ENCODE peak calls at places on chromosome 20, in seven cellular contexts. One of them, this sample, is unnamed.

GRCh38 chr20:3890410-3890751 is 1.2 kb downstream of the PANK2 start:
- DNase-seq in A549: peak; percentile 46
- DNase-seq in kidney epithelial cell: no peak
- DNase-seq in left lung: no peak
- DNase-seq in transverse colon: no peak
- DNase-seq in cardiac fibroblast: no peak
- DNase-seq in esophagus muscularis mucosa: no peak
- DNase-seq in this sample: peak; percentile 53

GRCh38 chr20:38196592-38196991 is 31.5 kb upstream of the TGM2 start:
- DNase-seq in cardiac fibroblast: peak; percentile 97
- DNase-seq in transverse colon: peak; percentile 14
- DNase-seq in A549: no peak
- DNase-seq in left lung: peak; percentile 83
- DNase-seq in kidney epithelial cell: no peak
- DNase-seq in esophagus muscularis mucosa: no peak
- DNase-seq in this sample: no peak

GRCh38 chr20:32518593-32519366 is 66.4 kb downstream of the NOL4L start:
- DNase-seq in transverse colon: no peak
- DNase-seq in cardiac fibroblast: no peak
- DNase-seq in kidney epithelial cell: no peak
- DNase-seq in left lung: peak; percentile 27
- DNase-seq in A549: no peak
- DNase-seq in esophagus muscularis mucosa: no peak
- DNase-seq in this sample: no peak

GRCh38 chr20:33828912-33829560 is 17.9 kb downstream of the CHMP4B start:
- DNase-seq in esophagus muscularis mucosa: no peak
- DNase-seq in left lung: no peak
- DNase-seq in A549: no peak
- DNase-seq in transverse colon: no peak
- DNase-seq in cardiac fibroblast: no peak
- DNase-seq in kidney epithelial cell: no peak
- DNase-seq in this sample: no peak

GRCh38 chr20:3728876-3729275 is 3.6 kb upstream of the HSPA12B start:
- DNase-seq in A549: no peak
- DNase-seq in esophagus muscularis mucosa: no peak
- DNase-seq in kidney epithelial cell: no peak
- DNase-seq in cardiac fibroblast: no peak
- DNase-seq in left lung: no peak
- DNase-seq in transverse colon: no peak
- DNase-seq in this sample: no peak

GRCh38 chr20:15708984-15709598 is 864.2 kb downstream of the KIF16B start:
- DNase-seq in A549: peak; percentile 54
- DNase-seq in left lung: no peak
- DNase-seq in transverse colon: peak; percentile 51
- DNase-seq in esophagus muscularis mucosa: no peak
- DNase-seq in kidney epithelial cell: no peak
- DNase-seq in cardiac fibroblast: peak; percentile 16
- DNase-seq in this sample: no peak

GRCh38 chr20:62785381-62785780 is 10.9 kb upstream of the MRGBP start:
- DNase-seq in cardiac fibroblast: no peak
- DNase-seq in A549: no peak
- DNase-seq in esophagus muscularis mucosa: no peak
- DNase-seq in transverse colon: no peak
- DNase-seq in kidney epithelial cell: no peak
- DNase-seq in left lung: no peak
- DNase-seq in this sample: no peak

GRCh38 chr20:32823737-32824588 is 4.2 kb downstream of the MAPRE1 start:
- DNase-seq in A549: no peak
- DNase-seq in kidney epithelial cell: no peak
- DNase-seq in cardiac fibroblast: peak; percentile 21
- DNase-seq in esophagus muscularis mucosa: no peak
- DNase-seq in transverse colon: no peak
- DNase-seq in left lung: no peak
- DNase-seq in this sample: no peak

GRCh38 chr20:41030536-41031242 is 2.1 kb downstream of the TOP1 start:
- DNase-seq in left lung: no peak
- DNase-seq in cardiac fibroblast: peak; percentile 59
- DNase-seq in kidney epithelial cell: no peak
- DNase-seq in A549: no peak
- DNase-seq in transverse colon: no peak
- DNase-seq in esophagus muscularis mucosa: no peak
- DNase-seq in this sample: peak; percentile 39

GRCh38 chr20:61429458-61430227 is 177.6 kb downstream of the CDH4 start:
- DNase-seq in kidney epithelial cell: no peak
- DNase-seq in transverse colon: no peak
- DNase-seq in esophagus muscularis mucosa: no peak
- DNase-seq in cardiac fibroblast: no peak
- DNase-seq in left lung: no peak
- DNase-seq in A549: no peak
- DNase-seq in this sample: no peak

GRCh38 chr20:2671977-2672376 is 8.0 kb upstream of the IDH3B start:
- DNase-seq in left lung: no peak
- DNase-seq in transverse colon: no peak
- DNase-seq in kidney epithelial cell: no peak
- DNase-seq in cardiac fibroblast: no peak
- DNase-seq in A549: no peak
- DNase-seq in esophagus muscularis mucosa: no peak
- DNase-seq in this sample: no peak
- TF ChIP-seq CTCF in left lung: no peak
- TF ChIP-seq CTCF in transverse colon: no peak
- TF ChIP-seq CTCF in kidney epithelial cell: peak; percentile 22
- TF ChIP-seq CTCF in cardiac fibroblast: peak; percentile 13
- TF ChIP-seq CTCF in A549: peak; percentile 16
- TF ChIP-seq CTCF in esophagus muscularis mucosa: no peak
- TF ChIP-seq CTCF in this sample: peak; percentile 32

DNA sequence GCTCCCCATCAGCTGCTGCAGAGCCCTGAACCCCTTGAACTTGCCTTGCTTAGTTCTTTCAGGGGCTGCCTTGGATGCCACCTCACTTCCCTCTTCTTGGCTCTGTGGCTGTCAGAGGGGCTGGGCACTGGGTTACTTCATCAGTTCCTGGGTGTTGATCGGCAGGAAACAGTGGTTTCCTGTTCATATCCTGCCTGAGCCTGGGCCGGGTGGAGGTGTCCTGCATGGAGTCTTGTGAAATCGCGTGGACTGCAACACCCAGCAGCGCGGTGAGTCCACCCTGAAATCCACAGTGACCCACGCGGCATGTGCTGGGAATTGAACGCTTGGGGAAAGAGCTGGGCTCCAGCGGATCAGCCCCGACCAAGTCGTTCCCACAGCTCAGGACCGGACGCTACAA is 97.5 kb downstream of the CDH26 start:
- DNase-seq in kidney epithelial cell: no peak
- DNase-seq in transverse colon: peak; percentile 41
- DNase-seq in left lung: peak; percentile 91
- DNase-seq in cardiac fibroblast: no peak
- DNase-seq in A549: no peak
- DNase-seq in esophagus muscularis mucosa: no peak
- DNase-seq in this sample: no peak
- H3K4me3 ChIP-seq in kidney epithelial cell: no peak overlapping the region
- H3K4me3 ChIP-seq in transverse colon: no peak overlapping the region
- H3K4me3 ChIP-seq in left lung: peak overlapping the region; percentile 16
- H3K4me3 ChIP-seq in cardiac fibroblast: no peak overlapping the region
- H3K4me3 ChIP-seq in A549: no peak overlapping the region
- H3K4me3 ChIP-seq in esophagus muscularis mucosa: no peak overlapping the region
- H3K4me3 ChIP-seq in this sample: no peak overlapping the region

GRCh38 chr20:45095753-45096371 is 5.1 kb downstream of the KCNS1 start:
- DNase-seq in transverse colon: peak; percentile 58
- DNase-seq in cardiac fibroblast: peak; percentile 81
- DNase-seq in left lung: no peak
- DNase-seq in esophagus muscularis mucosa: no peak
- DNase-seq in kidney epithelial cell: no peak
- DNase-seq in A549: peak; percentile 55
- DNase-seq in this sample: peak; percentile 52

GRCh38 chr20:45100563-45101245 is at the start of gene KCNS1:
- DNase-seq in cardiac fibroblast: peak; percentile 33
- DNase-seq in left lung: peak; percentile 81
- DNase-seq in kidney epithelial cell: no peak
- DNase-seq in transverse colon: no peak
- DNase-seq in A549: no peak
- DNase-seq in esophagus muscularis mucosa: no peak
- DNase-seq in this sample: peak; percentile 15

GRCh38 chr20:45096781-45097180 is 4.1 kb downstream of the KCNS1 start:
- DNase-seq in esophagus muscularis mucosa: no peak
- DNase-seq in cardiac fibroblast: no peak
- DNase-seq in left lung: no peak
- DNase-seq in transverse colon: no peak
- DNase-seq in kidney epithelial cell: no peak
- DNase-seq in A549: no peak
- DNase-seq in this sample: no peak

GRCh38 chr20:45097485-45098095 is 3.3 kb downstream of the KCNS1 start:
- DNase-seq in kidney epithelial cell: no peak
- DNase-seq in left lung: peak; percentile 85
- DNase-seq in cardiac fibroblast: peak; percentile 52
- DNase-seq in esophagus muscularis mucosa: no peak
- DNase-seq in A549: no peak
- DNase-seq in transverse colon: peak; percentile 26
- DNase-seq in this sample: peak; percentile 13

GRCh38 chr20:45098096-45098773 is 2.7 kb downstream of the KCNS1 start:
- DNase-seq in transverse colon: no peak
- DNase-seq in A549: no peak
- DNase-seq in left lung: peak; percentile 74
- DNase-seq in cardiac fibroblast: peak; percentile 48
- DNase-seq in esophagus muscularis mucosa: no peak
- DNase-seq in kidney epithelial cell: no peak
- DNase-seq in this sample: peak; percentile 14
- TF ChIP-seq CTCF in transverse colon: no peak
- TF ChIP-seq CTCF in A549: no peak
- TF ChIP-seq CTCF in left lung: no peak
- TF ChIP-seq CTCF in cardiac fibroblast: peak; percentile 16
- TF ChIP-seq CTCF in esophagus muscularis mucosa: no peak
- TF ChIP-seq CTCF in kidney epithelial cell: peak; percentile 43
- TF ChIP-seq CTCF in this sample: peak; percentile 23

DNA sequence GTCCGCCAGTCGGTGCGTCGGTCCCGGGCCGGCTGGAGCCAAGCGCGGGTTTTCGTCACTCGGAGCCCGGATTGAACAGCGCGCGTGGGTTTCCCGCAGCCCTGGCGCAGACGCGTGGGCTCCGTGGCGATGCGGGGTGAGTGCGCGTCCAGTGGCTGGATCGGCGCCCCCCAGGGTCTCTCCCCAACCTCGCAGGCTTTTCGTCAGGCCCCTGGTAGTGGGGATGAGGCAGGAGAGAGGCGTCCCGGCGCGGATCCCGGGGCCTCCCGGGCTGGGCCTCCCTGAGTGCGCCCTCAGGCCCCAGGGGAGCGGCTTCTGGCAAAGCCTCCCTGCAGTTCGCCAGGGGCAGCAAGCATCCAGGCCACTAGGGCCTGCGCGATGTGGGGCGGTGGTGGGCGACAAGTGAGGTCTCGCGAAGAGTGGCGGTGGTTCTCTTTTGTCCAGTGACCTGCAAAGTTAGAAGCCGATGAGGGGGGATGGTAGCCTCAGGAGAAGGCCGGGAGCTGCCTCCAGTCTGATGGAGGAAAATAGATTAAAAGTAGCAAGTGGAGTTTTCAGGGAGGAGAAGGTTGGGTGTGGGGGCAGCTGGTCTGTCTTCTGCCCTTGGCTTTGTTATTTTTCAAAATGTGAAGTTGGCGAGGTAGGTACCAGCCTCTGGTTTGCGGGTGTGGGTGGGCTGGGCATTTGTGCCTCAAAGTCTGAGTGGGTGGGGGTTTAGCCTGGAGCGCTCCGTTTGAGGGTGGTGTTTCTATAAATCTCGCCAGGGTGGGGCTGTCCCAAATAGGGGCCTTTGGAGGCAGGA is 1.6 kb downstream of the TOX2 start:
- DNase-seq in cardiac fibroblast: peak; percentile 51
- DNase-seq in left lung: no peak
- DNase-seq in A549: no peak
- DNase-seq in kidney epithelial cell: no peak
- DNase-seq in transverse colon: no peak
- DNase-seq in esophagus muscularis mucosa: no peak
- DNase-seq in this sample: peak; percentile 25
- H3K4me3 ChIP-seq in cardiac fibroblast: peak overlapping the region; percentile 61
- H3K4me3 ChIP-seq in left lung: peak overlapping the region; percentile 56
- H3K4me3 ChIP-seq in A549: no peak overlapping the region
- H3K4me3 ChIP-seq in kidney epithelial cell: peak overlapping the region; percentile 54
- H3K4me3 ChIP-seq in transverse colon: peak overlapping the region; percentile 51
- H3K4me3 ChIP-seq in esophagus muscularis mucosa: peak overlapping the region; percentile 63
- H3K4me3 ChIP-seq in this sample: peak overlapping the region; percentile 58

DNA sequence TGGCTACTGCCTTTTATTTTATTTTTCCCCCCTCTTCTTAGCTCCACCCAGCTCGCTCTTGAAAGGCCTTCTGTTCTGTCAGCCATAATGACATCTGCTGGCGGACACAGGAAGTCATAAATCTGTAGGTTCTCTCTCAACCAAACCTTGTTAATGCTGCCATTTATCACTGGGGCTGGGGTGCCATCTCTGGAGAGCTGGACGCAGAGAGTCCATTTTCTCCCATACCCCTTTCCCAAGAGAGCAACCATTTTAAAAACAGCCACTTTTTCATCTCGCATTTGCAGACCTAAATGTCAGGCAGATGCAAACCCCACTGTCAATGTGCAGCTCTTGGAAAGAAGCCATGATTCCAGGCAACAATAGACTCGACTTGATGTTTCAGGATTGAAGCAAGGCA is 13.0 kb upstream of the TSHZ2 start:
- DNase-seq in A549: no peak
- DNase-seq in transverse colon: no peak
- DNase-seq in left lung: no peak
- DNase-seq in esophagus muscularis mucosa: no peak
- DNase-seq in kidney epithelial cell: no peak
- DNase-seq in cardiac fibroblast: no peak
- DNase-seq in this sample: peak; percentile 7
- TF ChIP-seq CTCF in A549: no peak
- TF ChIP-seq CTCF in transverse colon: no peak
- TF ChIP-seq CTCF in left lung: no peak
- TF ChIP-seq CTCF in esophagus muscularis mucosa: no peak
- TF ChIP-seq CTCF in kidney epithelial cell: peak; percentile 7
- TF ChIP-seq CTCF in cardiac fibroblast: no peak
- TF ChIP-seq CTCF in this sample: no peak

GRCh38 chr20:35093245-35093884 is 758 bp upstream of the TRPC4AP start:
- DNase-seq in cardiac fibroblast: peak; percentile 67
- DNase-seq in esophagus muscularis mucosa: no peak
- DNase-seq in transverse colon: no peak
- DNase-seq in kidney epithelial cell: peak; percentile 59
- DNase-seq in A549: peak; percentile 47
- DNase-seq in left lung: no peak
- DNase-seq in this sample: peak; percentile 82
- H3K4me3 ChIP-seq in cardiac fibroblast: no peak overlapping the region
- H3K4me3 ChIP-seq in esophagus muscularis mucosa: peak overlapping the region; percentile 91
- H3K4me3 ChIP-seq in transverse colon: peak overlapping the region; percentile 81
- H3K4me3 ChIP-seq in kidney epithelial cell: no peak overlapping the region
- H3K4me3 ChIP-seq in A549: peak overlapping the region; percentile 61
- H3K4me3 ChIP-seq in left lung: peak overlapping the region; percentile 76
- H3K4me3 ChIP-seq in this sample: no peak overlapping the region

GRCh38 chr20:50133474-50134217 is 19.9 kb downstream of the PEDS1 start:
- DNase-seq in esophagus muscularis mucosa: no peak
- DNase-seq in cardiac fibroblast: no peak
- DNase-seq in transverse colon: no peak
- DNase-seq in A549: no peak
- DNase-seq in kidney epithelial cell: no peak
- DNase-seq in left lung: no peak
- DNase-seq in this sample: no peak
- TF ChIP-seq CTCF in esophagus muscularis mucosa: peak; percentile 16
- TF ChIP-seq CTCF in cardiac fibroblast: peak; percentile 34
- TF ChIP-seq CTCF in transverse colon: no peak
- TF ChIP-seq CTCF in A549: no peak
- TF ChIP-seq CTCF in kidney epithelial cell: no peak
- TF ChIP-seq CTCF in left lung: no peak
- TF ChIP-seq CTCF in this sample: peak; percentile 23

GRCh38 chr20:52049001-52049731 is 142.4 kb downstream of the ZFP64 start:
- DNase-seq in kidney epithelial cell: no peak
- DNase-seq in transverse colon: no peak
- DNase-seq in A549: no peak
- DNase-seq in cardiac fibroblast: peak; percentile 37
- DNase-seq in esophagus muscularis mucosa: no peak
- DNase-seq in left lung: no peak
- DNase-seq in this sample: peak; percentile 60
- H3K4me3 ChIP-seq in kidney epithelial cell: no peak overlapping the region
- H3K4me3 ChIP-seq in transverse colon: no peak overlapping the region
- H3K4me3 ChIP-seq in A549: no peak overlapping the region
- H3K4me3 ChIP-seq in cardiac fibroblast: no peak overlapping the region
- H3K4me3 ChIP-seq in esophagus muscularis mucosa: no peak overlapping the region
- H3K4me3 ChIP-seq in left lung: no peak overlapping the region
- H3K4me3 ChIP-seq in this sample: no peak overlapping the region

GRCh38 chr20:20012517-20012916 is 4.6 kb upstream of the NAA20 start:
- DNase-seq in A549: no peak
- DNase-seq in kidney epithelial cell: no peak
- DNase-seq in transverse colon: no peak
- DNase-seq in esophagus muscularis mucosa: no peak
- DNase-seq in cardiac fibroblast: no peak
- DNase-seq in left lung: no peak
- DNase-seq in this sample: no peak
- TF ChIP-seq CTCF in A549: no peak
- TF ChIP-seq CTCF in kidney epithelial cell: no peak
- TF ChIP-seq CTCF in transverse colon: no peak
- TF ChIP-seq CTCF in esophagus muscularis mucosa: no peak
- TF ChIP-seq CTCF in cardiac fibroblast: no peak
- TF ChIP-seq CTCF in left lung: no peak
- TF ChIP-seq CTCF in this sample: no peak